ENCODE peak calls at places on chromosomes 5 and 9, in four cellular contexts. One of them, this sample, is unnamed.

GRCh38 chr9:36623280-36623679 is 50.6 kb downstream of the MELK start:
- DNase-seq in sigmoid colon: no peak
- DNase-seq in CD8-positive, alpha-beta memory T cell: no peak
- DNase-seq in upper lobe of left lung: no peak
- DNase-seq in this sample: no peak

GRCh38 chr5:100731768-100732167 is 171.3 kb downstream of the ST8SIA4 start:
- DNase-seq in sigmoid colon: no peak
- DNase-seq in upper lobe of left lung: no peak
- DNase-seq in CD8-positive, alpha-beta memory T cell: no peak
- DNase-seq in this sample: no peak

GRCh38 chr9:107020040-107020530 is 157.1 kb downstream of the ZNF462 start:
- DNase-seq in CD8-positive, alpha-beta memory T cell: no peak
- DNase-seq in sigmoid colon: peak; percentile 69
- DNase-seq in upper lobe of left lung: no peak
- DNase-seq in this sample: no peak

GRCh38 chr9:37801959-37802711 is 1.5 kb downstream of the DCAF10 start:
- DNase-seq in upper lobe of left lung: no peak
- DNase-seq in CD8-positive, alpha-beta memory T cell: no peak
- DNase-seq in sigmoid colon: no peak
- DNase-seq in this sample: no peak

GRCh38 chr5:76337949-76338589 is 65.0 kb upstream of the IQGAP2 start:
- DNase-seq in CD8-positive, alpha-beta memory T cell: peak; percentile 62
- DNase-seq in upper lobe of left lung: peak; percentile 44
- DNase-seq in sigmoid colon: no peak
- DNase-seq in this sample: no peak

GRCh38 chr5:174532453-174533126 is 191.8 kb upstream of the MSX2 start:
- DNase-seq in CD8-positive, alpha-beta memory T cell: no peak
- DNase-seq in sigmoid colon: peak; percentile 79
- DNase-seq in upper lobe of left lung: peak; percentile 90
- DNase-seq in this sample: peak; percentile 80

GRCh38 chr5:177194278-177194677 is 60.7 kb downstream of the NSD1 start:
- DNase-seq in CD8-positive, alpha-beta memory T cell: no peak
- DNase-seq in upper lobe of left lung: no peak
- DNase-seq in sigmoid colon: no peak
- DNase-seq in this sample: peak; percentile 79

GRCh38 chr5:175202461-175203065 is 241.4 kb downstream of the DRD1 start:
- DNase-seq in sigmoid colon: no peak
- DNase-seq in upper lobe of left lung: no peak
- DNase-seq in CD8-positive, alpha-beta memory T cell: no peak
- DNase-seq in this sample: no peak

GRCh38 chr5:170246471-170246870 is 13.7 kb downstream of the C5orf58 start:
- DNase-seq in CD8-positive, alpha-beta memory T cell: no peak
- DNase-seq in sigmoid colon: no peak
- DNase-seq in upper lobe of left lung: no peak
- DNase-seq in this sample: no peak

GRCh38 chr5:32339198-32339597 is 26.5 kb upstream of the MTMR12 start:
- DNase-seq in CD8-positive, alpha-beta memory T cell: no peak
- DNase-seq in upper lobe of left lung: no peak
- DNase-seq in sigmoid colon: no peak
- DNase-seq in this sample: no peak

GRCh38 chr5:94196959-94197358 is 421.4 kb downstream of the KIAA0825 start:
- DNase-seq in CD8-positive, alpha-beta memory T cell: no peak
- DNase-seq in sigmoid colon: no peak
- DNase-seq in upper lobe of left lung: no peak
- DNase-seq in this sample: no peak

GRCh38 chr5:106397700-106398099 is 1273.0 kb downstream of the EFNA5 start:
- DNase-seq in upper lobe of left lung: no peak
- DNase-seq in sigmoid colon: no peak
- DNase-seq in CD8-positive, alpha-beta memory T cell: no peak
- DNase-seq in this sample: peak; percentile 89

GRCh38 chr9:86614871-86615849 is 260.9 kb upstream of the TUT7 start:
- DNase-seq in upper lobe of left lung: no peak
- DNase-seq in CD8-positive, alpha-beta memory T cell: no peak
- DNase-seq in sigmoid colon: no peak
- DNase-seq in this sample: no peak

GRCh38 chr5:146533260-146533857 is 17.4 kb upstream of the GPR151 start:
- DNase-seq in upper lobe of left lung: peak; percentile 61
- DNase-seq in CD8-positive, alpha-beta memory T cell: peak; percentile 81
- DNase-seq in sigmoid colon: no peak
- DNase-seq in this sample: peak; percentile 53

GRCh38 chr9:127742435-127743088 is 7.5 kb upstream of the TOR2A start:
- DNase-seq in upper lobe of left lung: peak; percentile 39
- DNase-seq in sigmoid colon: peak; percentile 80
- DNase-seq in CD8-positive, alpha-beta memory T cell: no peak
- DNase-seq in this sample: peak; percentile 93

GRCh38 chr5:16784843-16785791 is 151.0 kb downstream of the MYO10 start:
- DNase-seq in upper lobe of left lung: no peak
- DNase-seq in sigmoid colon: no peak
- DNase-seq in CD8-positive, alpha-beta memory T cell: no peak
- DNase-seq in this sample: peak; percentile 82

GRCh38 chr5:160460377-160461049 is 38.9 kb downstream of the PTTG1 start:
- DNase-seq in CD8-positive, alpha-beta memory T cell: no peak
- DNase-seq in sigmoid colon: no peak
- DNase-seq in upper lobe of left lung: no peak
- DNase-seq in this sample: no peak

GRCh38 chr5:74017786-74018211 is 391.8 kb downstream of the ARHGEF28 start:
- DNase-seq in sigmoid colon: no peak
- DNase-seq in CD8-positive, alpha-beta memory T cell: no peak
- DNase-seq in upper lobe of left lung: no peak
- DNase-seq in this sample: no peak

GRCh38 chr5:32501623-32502022 is 57.1 kb upstream of the ZFR start:
- DNase-seq in upper lobe of left lung: no peak
- DNase-seq in CD8-positive, alpha-beta memory T cell: no peak
- DNase-seq in sigmoid colon: no peak
- DNase-seq in this sample: no peak

GRCh38 chr5:119321569-119322311 is 34.1 kb upstream of the TNFAIP8 start:
- DNase-seq in upper lobe of left lung: no peak
- DNase-seq in sigmoid colon: no peak
- DNase-seq in CD8-positive, alpha-beta memory T cell: no peak
- DNase-seq in this sample: no peak

GRCh38 chr5:543755-544674 is 19.8 kb upstream of the SLC9A3 start:
- DNase-seq in sigmoid colon: peak; percentile 62
- DNase-seq in CD8-positive, alpha-beta memory T cell: peak; percentile 58
- DNase-seq in upper lobe of left lung: peak; percentile 67
- DNase-seq in this sample: peak; percentile 95
- H3K4me3 ChIP-seq in sigmoid colon: no peak overlapping the region
- H3K4me3 ChIP-seq in CD8-positive, alpha-beta memory T cell: peak overlapping the region; percentile 60
- H3K4me3 ChIP-seq in upper lobe of left lung: no peak overlapping the region
- H3K4me3 ChIP-seq in this sample: peak overlapping the region; percentile 41

GRCh38 chr5:13780081-13780480 is 164.4 kb downstream of the DNAH5 start:
- DNase-seq in CD8-positive, alpha-beta memory T cell: no peak
- DNase-seq in sigmoid colon: no peak
- DNase-seq in upper lobe of left lung: no peak
- DNase-seq in this sample: no peak
- H3K4me3 ChIP-seq in CD8-positive, alpha-beta memory T cell: no peak overlapping the region
- H3K4me3 ChIP-seq in sigmoid colon: no peak overlapping the region
- H3K4me3 ChIP-seq in upper lobe of left lung: no peak overlapping the region
- H3K4me3 ChIP-seq in this sample: no peak overlapping the region

GRCh38 chr5:123085638-123086286 is 3.3 kb upstream of the PRDM6 start:
- DNase-seq in upper lobe of left lung: no peak
- DNase-seq in CD8-positive, alpha-beta memory T cell: no peak
- DNase-seq in sigmoid colon: no peak
- DNase-seq in this sample: peak; percentile 54

GRCh38 chr5:123086376-123087055 is 2.5 kb upstream of the PRDM6 start:
- DNase-seq in upper lobe of left lung: no peak
- DNase-seq in CD8-positive, alpha-beta memory T cell: no peak
- DNase-seq in sigmoid colon: no peak
- DNase-seq in this sample: peak; percentile 72

GRCh38 chr5:123088031-123088805 is 823 bp upstream of the PRDM6 start:
- DNase-seq in CD8-positive, alpha-beta memory T cell: no peak
- DNase-seq in sigmoid colon: peak; percentile 80
- DNase-seq in upper lobe of left lung: no peak
- DNase-seq in this sample: peak; percentile 63

GRCh38 chr5:123089572-123089970 is 530 bp downstream of the PRDM6 start:
- DNase-seq in CD8-positive, alpha-beta memory T cell: no peak
- DNase-seq in sigmoid colon: peak; percentile 79
- DNase-seq in upper lobe of left lung: no peak
- DNase-seq in this sample: peak; percentile 97

DNA sequence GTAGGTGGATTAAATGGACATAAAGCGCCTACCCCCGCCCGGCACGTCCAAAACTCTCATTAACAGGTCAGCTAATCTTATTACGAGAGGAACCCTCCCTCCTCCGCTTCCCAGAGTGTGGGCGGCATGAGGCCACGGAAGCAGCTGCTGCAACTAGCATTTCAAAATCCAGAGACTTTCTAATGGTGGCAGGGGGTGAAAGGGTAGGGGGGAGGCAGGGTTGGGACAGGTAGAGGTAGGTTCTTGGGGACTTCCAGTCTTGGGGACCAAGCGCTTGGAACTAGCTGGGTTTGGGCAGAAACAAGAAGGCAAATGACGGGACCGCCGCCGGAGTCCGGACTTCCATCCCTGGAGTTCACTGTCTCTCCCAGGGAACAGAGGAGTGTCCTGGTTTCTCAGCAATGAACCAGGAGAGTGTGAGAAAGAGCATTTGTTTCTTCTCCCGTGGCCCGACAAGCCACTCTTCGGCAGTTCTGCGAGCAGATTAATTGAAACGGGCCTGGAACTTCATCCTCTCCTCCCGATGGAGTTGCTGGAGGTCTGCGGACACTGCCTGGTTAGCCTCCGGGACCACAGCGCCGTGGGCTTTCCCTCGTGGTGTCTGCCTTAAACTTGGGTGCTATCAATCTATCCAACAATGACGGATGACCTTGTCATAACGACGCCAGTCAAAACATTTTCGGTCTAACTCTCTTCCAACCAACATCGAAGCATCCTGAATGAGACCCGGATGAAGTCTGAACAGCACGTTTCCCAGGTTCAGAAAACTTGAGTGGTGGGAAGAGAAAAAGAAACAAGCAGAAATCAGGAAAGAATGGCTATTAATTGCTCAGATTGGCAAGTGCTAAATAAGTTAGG is 1.6 kb upstream of the PRDM6 start:
- DNase-seq in CD8-positive, alpha-beta memory T cell: no peak
- DNase-seq in sigmoid colon: no peak
- DNase-seq in upper lobe of left lung: no peak
- DNase-seq in this sample: peak; percentile 73
- H3K4me3 ChIP-seq in CD8-positive, alpha-beta memory T cell: no peak overlapping the region
- H3K4me3 ChIP-seq in sigmoid colon: no peak overlapping the region
- H3K4me3 ChIP-seq in upper lobe of left lung: no peak overlapping the region
- H3K4me3 ChIP-seq in this sample: no peak overlapping the region

GRCh38 chr5:180259260-180259611 is 32.6 kb downstream of the MAPK9 start:
- DNase-seq in CD8-positive, alpha-beta memory T cell: no peak
- DNase-seq in sigmoid colon: no peak
- DNase-seq in upper lobe of left lung: no peak
- DNase-seq in this sample: no peak
- H3K4me3 ChIP-seq in CD8-positive, alpha-beta memory T cell: no peak overlapping the region
- H3K4me3 ChIP-seq in sigmoid colon: no peak overlapping the region
- H3K4me3 ChIP-seq in upper lobe of left lung: no peak overlapping the region
- H3K4me3 ChIP-seq in this sample: no peak overlapping the region

GRCh38 chr9:136538599-136539426 is 7.0 kb downstream of the NOTCH1 start:
- DNase-seq in CD8-positive, alpha-beta memory T cell: peak; percentile 75
- DNase-seq in sigmoid colon: no peak
- DNase-seq in upper lobe of left lung: peak; percentile 68
- DNase-seq in this sample: no peak
- H3K4me3 ChIP-seq in CD8-positive, alpha-beta memory T cell: peak overlapping the region; percentile 78
- H3K4me3 ChIP-seq in sigmoid colon: no peak overlapping the region
- H3K4me3 ChIP-seq in upper lobe of left lung: peak overlapping the region; percentile 28
- H3K4me3 ChIP-seq in this sample: no peak overlapping the region

DNA sequence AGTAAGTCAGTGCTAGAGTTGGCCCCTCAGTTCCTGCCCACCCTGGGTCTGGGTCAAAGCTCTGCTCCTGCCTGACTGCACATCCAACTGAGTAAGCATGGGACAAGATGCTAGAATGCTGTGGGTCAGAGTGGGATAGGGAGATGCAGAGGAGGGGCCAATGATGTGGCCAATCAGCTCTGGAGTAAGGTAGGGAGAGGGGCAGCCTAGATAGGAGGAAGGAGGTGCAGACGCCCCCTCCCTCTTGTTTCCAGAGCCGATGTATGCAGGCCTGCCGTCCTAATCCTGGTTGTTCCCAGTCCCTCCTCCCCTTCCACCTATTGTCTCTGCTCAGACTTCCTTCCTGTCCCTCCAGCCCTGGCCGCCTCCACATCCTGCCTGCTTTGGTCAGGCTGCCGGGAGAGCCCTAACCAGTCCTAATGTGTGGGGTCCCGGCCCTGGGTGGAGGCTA is 1.3 kb downstream of the ARAP3 start:
- DNase-seq in CD8-positive, alpha-beta memory T cell: no peak
- DNase-seq in upper lobe of left lung: peak; percentile 48
- DNase-seq in sigmoid colon: no peak
- DNase-seq in this sample: peak; percentile 91
- H3K4me3 ChIP-seq in CD8-positive, alpha-beta memory T cell: no peak overlapping the region
- H3K4me3 ChIP-seq in upper lobe of left lung: peak overlapping the region; percentile 78
- H3K4me3 ChIP-seq in sigmoid colon: no peak overlapping the region
- H3K4me3 ChIP-seq in this sample: peak overlapping the region; percentile 55

This sample was measured in osteoblast.